ENCODE peak calls at places on chromosomes 7 and 10, in ten cellular contexts. One of them, this sample, is unnamed.

GRCh38 chr10:75410135-75410787 is 8.7 kb upstream of the ZNF503 start:
- DNase-seq in naive B cell: no peak
- DNase-seq in NCI-H2081: no peak
- DNase-seq in activated CD8-positive, alpha-beta T cell treated with anti-CD3 and anti-CD28 coated beads for 36 hours: no peak
- DNase-seq in astrocyte of the hippocampus: no peak
- DNase-seq in activated naive CD4-positive, alpha-beta T cell: no peak
- DNase-seq in mesothelial cell of epicardium: no peak
- DNase-seq in activated T-helper 9 cell treated with anti-CD3 and anti-CD28 coated beads, Interleukin-2, amount 50 U/mL, for 16 hours: no peak
- DNase-seq in SK-N-DZ: no peak
- DNase-seq in stomach: no peak
- DNase-seq in this sample: no peak

GRCh38 chr7:139673762-139674161 is 104.0 kb downstream of the HIPK2 start:
- DNase-seq in SK-N-DZ: no peak
- DNase-seq in mesothelial cell of epicardium: no peak
- DNase-seq in activated T-helper 9 cell treated with anti-CD3 and anti-CD28 coated beads, Interleukin-2, amount 50 U/mL, for 16 hours: no peak
- DNase-seq in activated naive CD4-positive, alpha-beta T cell: no peak
- DNase-seq in naive B cell: no peak
- DNase-seq in NCI-H2081: no peak
- DNase-seq in activated CD8-positive, alpha-beta T cell treated with anti-CD3 and anti-CD28 coated beads for 36 hours: no peak
- DNase-seq in stomach: no peak
- DNase-seq in astrocyte of the hippocampus: no peak
- DNase-seq in this sample: no peak

GRCh38 chr7:155809947-155810606 is 2.2 kb downstream of the SHH start:
- DNase-seq in NCI-H2081: no peak
- DNase-seq in activated naive CD4-positive, alpha-beta T cell: no peak
- DNase-seq in activated CD8-positive, alpha-beta T cell treated with anti-CD3 and anti-CD28 coated beads for 36 hours: no peak
- DNase-seq in SK-N-DZ: no peak
- DNase-seq in stomach: no peak
- DNase-seq in mesothelial cell of epicardium: no peak
- DNase-seq in astrocyte of the hippocampus: no peak
- DNase-seq in activated T-helper 9 cell treated with anti-CD3 and anti-CD28 coated beads, Interleukin-2, amount 50 U/mL, for 16 hours: no peak
- DNase-seq in naive B cell: no peak
- DNase-seq in this sample: no peak

GRCh38 chr7:34677491-34677890 is 19.5 kb downstream of the NPSR1 start:
- DNase-seq in activated naive CD4-positive, alpha-beta T cell: no peak
- DNase-seq in activated CD8-positive, alpha-beta T cell treated with anti-CD3 and anti-CD28 coated beads for 36 hours: no peak
- DNase-seq in NCI-H2081: no peak
- DNase-seq in stomach: no peak
- DNase-seq in mesothelial cell of epicardium: no peak
- DNase-seq in astrocyte of the hippocampus: no peak
- DNase-seq in naive B cell: no peak
- DNase-seq in SK-N-DZ: no peak
- DNase-seq in activated T-helper 9 cell treated with anti-CD3 and anti-CD28 coated beads, Interleukin-2, amount 50 U/mL, for 16 hours: no peak
- DNase-seq in this sample: no peak

GRCh38 chr10:89279449-89279869 is 22.4 kb upstream of the IFIT2 start:
- DNase-seq in activated naive CD4-positive, alpha-beta T cell: no peak
- DNase-seq in NCI-H2081: peak
- DNase-seq in activated CD8-positive, alpha-beta T cell treated with anti-CD3 and anti-CD28 coated beads for 36 hours: no peak
- DNase-seq in SK-N-DZ: no peak
- DNase-seq in stomach: peak
- DNase-seq in mesothelial cell of epicardium: no peak
- DNase-seq in astrocyte of the hippocampus: peak
- DNase-seq in naive B cell: no peak
- DNase-seq in activated T-helper 9 cell treated with anti-CD3 and anti-CD28 coated beads, Interleukin-2, amount 50 U/mL, for 16 hours: no peak
- DNase-seq in this sample: peak

GRCh38 chr7:123824754-123825067 is 20.3 kb upstream of the HYAL4 start:
- DNase-seq in activated naive CD4-positive, alpha-beta T cell: no peak
- DNase-seq in mesothelial cell of epicardium: no peak
- DNase-seq in activated CD8-positive, alpha-beta T cell treated with anti-CD3 and anti-CD28 coated beads for 36 hours: no peak
- DNase-seq in SK-N-DZ: no peak
- DNase-seq in activated T-helper 9 cell treated with anti-CD3 and anti-CD28 coated beads, Interleukin-2, amount 50 U/mL, for 16 hours: no peak
- DNase-seq in naive B cell: no peak
- DNase-seq in stomach: no peak
- DNase-seq in NCI-H2081: peak
- DNase-seq in astrocyte of the hippocampus: no peak
- DNase-seq in this sample: no peak

GRCh38 chr10:15419279-15419874 is 48.3 kb upstream of the FAM171A1 start:
- DNase-seq in mesothelial cell of epicardium: no peak
- DNase-seq in activated naive CD4-positive, alpha-beta T cell: no peak
- DNase-seq in SK-N-DZ: peak
- DNase-seq in NCI-H2081: peak
- DNase-seq in naive B cell: no peak
- DNase-seq in stomach: no peak
- DNase-seq in activated CD8-positive, alpha-beta T cell treated with anti-CD3 and anti-CD28 coated beads for 36 hours: peak
- DNase-seq in astrocyte of the hippocampus: peak
- DNase-seq in activated T-helper 9 cell treated with anti-CD3 and anti-CD28 coated beads, Interleukin-2, amount 50 U/mL, for 16 hours: no peak
- DNase-seq in this sample: no peak

GRCh38 chr7:2863461-2864066 is 19.5 kb upstream of the GNA12 start:
- DNase-seq in activated CD8-positive, alpha-beta T cell treated with anti-CD3 and anti-CD28 coated beads for 36 hours: peak
- DNase-seq in stomach: peak
- DNase-seq in SK-N-DZ: peak
- DNase-seq in naive B cell: no peak
- DNase-seq in activated T-helper 9 cell treated with anti-CD3 and anti-CD28 coated beads, Interleukin-2, amount 50 U/mL, for 16 hours: peak
- DNase-seq in NCI-H2081: peak
- DNase-seq in mesothelial cell of epicardium: no peak
- DNase-seq in activated naive CD4-positive, alpha-beta T cell: no peak
- DNase-seq in astrocyte of the hippocampus: peak
- DNase-seq in this sample: peak

GRCh38 chr10:33010132-33011037 is 52.4 kb upstream of the ITGB1 start:
- DNase-seq in naive B cell: no peak
- DNase-seq in astrocyte of the hippocampus: peak
- DNase-seq in activated naive CD4-positive, alpha-beta T cell: no peak
- DNase-seq in stomach: no peak
- DNase-seq in activated CD8-positive, alpha-beta T cell treated with anti-CD3 and anti-CD28 coated beads for 36 hours: peak
- DNase-seq in SK-N-DZ: peak
- DNase-seq in NCI-H2081: peak
- DNase-seq in mesothelial cell of epicardium: no peak
- DNase-seq in activated T-helper 9 cell treated with anti-CD3 and anti-CD28 coated beads, Interleukin-2, amount 50 U/mL, for 16 hours: no peak
- DNase-seq in this sample: peak

GRCh38 chr7:20095862-20096261 is 121.3 kb downstream of the MACC1 start:
- DNase-seq in mesothelial cell of epicardium: no peak
- DNase-seq in NCI-H2081: no peak
- DNase-seq in naive B cell: no peak
- DNase-seq in astrocyte of the hippocampus: no peak
- DNase-seq in SK-N-DZ: no peak
- DNase-seq in stomach: no peak
- DNase-seq in activated T-helper 9 cell treated with anti-CD3 and anti-CD28 coated beads, Interleukin-2, amount 50 U/mL, for 16 hours: no peak
- DNase-seq in activated naive CD4-positive, alpha-beta T cell: no peak
- DNase-seq in activated CD8-positive, alpha-beta T cell treated with anti-CD3 and anti-CD28 coated beads for 36 hours: no peak
- DNase-seq in this sample: no peak

GRCh38 chr7:51308738-51309102 is 7.9 kb downstream of the COBL start:
- DNase-seq in SK-N-DZ: no peak
- DNase-seq in activated CD8-positive, alpha-beta T cell treated with anti-CD3 and anti-CD28 coated beads for 36 hours: no peak
- DNase-seq in astrocyte of the hippocampus: no peak
- DNase-seq in mesothelial cell of epicardium: no peak
- DNase-seq in stomach: no peak
- DNase-seq in NCI-H2081: no peak
- DNase-seq in activated naive CD4-positive, alpha-beta T cell: no peak
- DNase-seq in activated T-helper 9 cell treated with anti-CD3 and anti-CD28 coated beads, Interleukin-2, amount 50 U/mL, for 16 hours: no peak
- DNase-seq in naive B cell: no peak
- DNase-seq in this sample: no peak

GRCh38 chr10:132972149-132972985 is 30.0 kb upstream of the CFAP46 start:
- DNase-seq in SK-N-DZ: no peak
- DNase-seq in activated T-helper 9 cell treated with anti-CD3 and anti-CD28 coated beads, Interleukin-2, amount 50 U/mL, for 16 hours: no peak
- DNase-seq in activated CD8-positive, alpha-beta T cell treated with anti-CD3 and anti-CD28 coated beads for 36 hours: no peak
- DNase-seq in activated naive CD4-positive, alpha-beta T cell: no peak
- DNase-seq in astrocyte of the hippocampus: no peak
- DNase-seq in NCI-H2081: no peak
- DNase-seq in stomach: no peak
- DNase-seq in naive B cell: no peak
- DNase-seq in mesothelial cell of epicardium: no peak
- DNase-seq in this sample: no peak

GRCh38 chr7:23918856-23919255 is 208.8 kb downstream of the STK31 start:
- DNase-seq in SK-N-DZ: no peak
- DNase-seq in naive B cell: no peak
- DNase-seq in astrocyte of the hippocampus: peak
- DNase-seq in stomach: no peak
- DNase-seq in mesothelial cell of epicardium: no peak
- DNase-seq in activated naive CD4-positive, alpha-beta T cell: no peak
- DNase-seq in NCI-H2081: no peak
- DNase-seq in activated T-helper 9 cell treated with anti-CD3 and anti-CD28 coated beads, Interleukin-2, amount 50 U/mL, for 16 hours: no peak
- DNase-seq in activated CD8-positive, alpha-beta T cell treated with anti-CD3 and anti-CD28 coated beads for 36 hours: no peak
- DNase-seq in this sample: peak

GRCh38 chr10:60283397-60283796 is 106.3 kb downstream of the ANK3 start:
- DNase-seq in mesothelial cell of epicardium: no peak
- DNase-seq in activated CD8-positive, alpha-beta T cell treated with anti-CD3 and anti-CD28 coated beads for 36 hours: no peak
- DNase-seq in NCI-H2081: no peak
- DNase-seq in activated naive CD4-positive, alpha-beta T cell: no peak
- DNase-seq in activated T-helper 9 cell treated with anti-CD3 and anti-CD28 coated beads, Interleukin-2, amount 50 U/mL, for 16 hours: no peak
- DNase-seq in stomach: no peak
- DNase-seq in SK-N-DZ: no peak
- DNase-seq in astrocyte of the hippocampus: no peak
- DNase-seq in naive B cell: no peak
- DNase-seq in this sample: no peak

GRCh38 chr10:25068152-25069058 is 52.0 kb downstream of the THNSL1 start:
- DNase-seq in mesothelial cell of epicardium: no peak
- DNase-seq in SK-N-DZ: no peak
- DNase-seq in activated naive CD4-positive, alpha-beta T cell: no peak
- DNase-seq in NCI-H2081: no peak
- DNase-seq in stomach: no peak
- DNase-seq in activated CD8-positive, alpha-beta T cell treated with anti-CD3 and anti-CD28 coated beads for 36 hours: no peak
- DNase-seq in naive B cell: no peak
- DNase-seq in activated T-helper 9 cell treated with anti-CD3 and anti-CD28 coated beads, Interleukin-2, amount 50 U/mL, for 16 hours: no peak
- DNase-seq in astrocyte of the hippocampus: peak
- DNase-seq in this sample: peak

GRCh38 chr10:132122939-132123445 is 57.2 kb downstream of the JAKMIP3 start:
- DNase-seq in mesothelial cell of epicardium: no peak
- DNase-seq in astrocyte of the hippocampus: no peak
- DNase-seq in activated naive CD4-positive, alpha-beta T cell: no peak
- DNase-seq in SK-N-DZ: no peak
- DNase-seq in activated T-helper 9 cell treated with anti-CD3 and anti-CD28 coated beads, Interleukin-2, amount 50 U/mL, for 16 hours: no peak
- DNase-seq in activated CD8-positive, alpha-beta T cell treated with anti-CD3 and anti-CD28 coated beads for 36 hours: no peak
- DNase-seq in NCI-H2081: no peak
- DNase-seq in naive B cell: no peak
- DNase-seq in stomach: no peak
- DNase-seq in this sample: no peak

GRCh38 chr7:46218461-46219202 is 297.6 kb upstream of the IGFBP3 start:
- DNase-seq in SK-N-DZ: no peak
- DNase-seq in astrocyte of the hippocampus: no peak
- DNase-seq in naive B cell: no peak
- DNase-seq in activated T-helper 9 cell treated with anti-CD3 and anti-CD28 coated beads, Interleukin-2, amount 50 U/mL, for 16 hours: no peak
- DNase-seq in activated naive CD4-positive, alpha-beta T cell: no peak
- DNase-seq in activated CD8-positive, alpha-beta T cell treated with anti-CD3 and anti-CD28 coated beads for 36 hours: no peak
- DNase-seq in mesothelial cell of epicardium: no peak
- DNase-seq in NCI-H2081: no peak
- DNase-seq in stomach: no peak
- DNase-seq in this sample: no peak

GRCh38 chr10:4086041-4086886 is 301.3 kb upstream of the KLF6 start:
- DNase-seq in activated T-helper 9 cell treated with anti-CD3 and anti-CD28 coated beads, Interleukin-2, amount 50 U/mL, for 16 hours: no peak
- DNase-seq in astrocyte of the hippocampus: peak
- DNase-seq in mesothelial cell of epicardium: no peak
- DNase-seq in activated naive CD4-positive, alpha-beta T cell: no peak
- DNase-seq in NCI-H2081: no peak
- DNase-seq in SK-N-DZ: no peak
- DNase-seq in stomach: no peak
- DNase-seq in naive B cell: no peak
- DNase-seq in activated CD8-positive, alpha-beta T cell treated with anti-CD3 and anti-CD28 coated beads for 36 hours: no peak
- DNase-seq in this sample: no peak

This sample was measured in M059J.